ENCODE peak calls at places on chromosomes 5 and 9, in seven cellular contexts. Q is AG04450, L is endodermal cell, G is mesothelial cell of epicardium, R is GM20000, S is bronchial epithelial cell, K is upper lobe of right lung. A is an unnamed sample.

GRCh38 chr5:92222449-92222848 is 839.3 kb upstream of the ARRDC3 start:
- DNase-seq in Q (no peak), L (peak; percentile 61), G (no peak), R (no peak), S (no peak), K (no peak), A (no peak)

GRCh38 chr9:118529210-118529609 is 825.0 kb downstream of the TLR4 start:
- DNase-seq in Q (no peak), L (no peak), G (no peak), R (peak; percentile 6), S (no peak), K (no peak), A (no peak)

GRCh38 chr9:19286634-19287188 is 56.2 kb downstream of the DENND4C start:
- DNase-seq in Q (no peak), L (no peak), G (no peak), R (no peak), S (peak; percentile 67), K (no peak), A (no peak)

GRCh38 chr5:133238426-133239205 is 186.8 kb downstream of the HSPA4 start:
- DNase-seq in Q (no peak), L (no peak), G (no peak), R (no peak), S (no peak), K (peak; percentile 54), A (no peak)

GRCh38 chr5:10675177-10675700 is 85.8 kb downstream of the DAP start:
- DNase-seq in Q (no peak), L (no peak), G (no peak), R (no peak), S (no peak), K (no peak), A (no peak)

GRCh38 chr9:135478858-135479468 is 619 bp upstream of the PPP1R26 start:
- DNase-seq in Q (no peak), L (peak; percentile 73), G (no peak), R (peak; percentile 41), S (no peak), K (peak; percentile 82), A (no peak)

GRCh38 chr9:137318976-137319375 is 16.9 kb upstream of the NRARP start:
- DNase-seq in Q (no peak), L (peak; percentile 82), G (no peak), R (peak; percentile 21), S (no peak), K (no peak), A (no peak)

GRCh38 chr9:96553070-96553469 is 66.6 kb downstream of the CDC14B start:
- DNase-seq in Q (peak; percentile 37), L (no peak), G (no peak), R (no peak), S (peak; percentile 52), K (no peak), A (no peak)

GRCh38 chr5:146624179-146624578 is 108.2 kb upstream of the GPR151 start:
- DNase-seq in Q (no peak), L (no peak), G (no peak), R (no peak), S (peak; percentile 5), K (no peak), A (no peak)

GRCh38 chr5:177546262-177546741 is 8.1 kb downstream of the FAM193B start:
- DNase-seq in Q (peak; percentile 95), L (no peak), G (no peak), R (no peak), S (peak; percentile 100), K (no peak), A (no peak)

GRCh38 chr5:120942551-120942950 is 478.5 kb downstream of the PRR16 start:
- DNase-seq in Q (no peak), L (no peak), G (no peak), R (no peak), S (peak; percentile 6), K (no peak), A (no peak)

GRCh38 chr9:1977026-1977425 is 38.1 kb upstream of the SMARCA2 start:
- DNase-seq in Q (no peak), L (no peak), G (no peak), R (no peak), S (peak; percentile 61), K (no peak), A (no peak)

GRCh38 chr5:173302546-173303155 is 25.6 kb downstream of the STC2 start:
- DNase-seq in Q (no peak), L (peak; percentile 72), G (no peak), R (no peak), S (peak; percentile 78), K (no peak), A (no peak)

DNA sequence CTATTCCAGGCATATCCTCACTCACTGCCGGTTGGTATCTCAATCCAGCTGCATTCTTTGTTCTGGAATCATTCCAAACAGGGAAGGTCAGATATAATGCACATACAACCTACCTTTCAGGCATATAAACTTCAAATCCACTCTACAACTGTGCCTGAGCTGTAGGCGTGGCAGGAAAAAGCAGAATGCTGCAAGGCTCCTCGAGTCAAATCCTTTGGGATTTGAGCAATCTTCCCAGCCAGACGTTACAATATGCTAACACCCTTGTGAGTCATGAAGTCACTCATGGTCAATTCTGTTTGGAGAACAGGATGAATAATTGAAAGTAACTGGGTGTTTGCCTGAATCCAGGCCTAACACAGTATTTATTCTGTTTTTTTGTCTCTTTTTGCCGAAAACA is 294.0 kb downstream of the CWC27 start:
- DNase-seq in Q (peak; percentile 50), L (no peak), G (no peak), R (no peak), S (peak; percentile 96), K (no peak), A (no peak)
- TF ChIP-seq CTCF in Q (no peak), L (no peak), G (no peak), R (no peak), S (no peak), K (no peak), A (no peak)

GRCh38 chr5:132007399-132008162 is 3.9 kb downstream of the ACSL6 start:
- DNase-seq in Q (peak; percentile 37), L (peak; percentile 95), G (peak; percentile 46), R (peak; percentile 84), S (peak; percentile 77), K (peak; percentile 70), A (peak; percentile 93)
- TF ChIP-seq CTCF in Q (peak; percentile 76), L (peak; percentile 86), G (peak; percentile 57), R (peak; percentile 60), S (peak; percentile 83), K (peak; percentile 74), A (peak; percentile 88)

GRCh38 chr5:30041291-30041690 is 1152.2 kb upstream of the CDH6 start:
- DNase-seq in Q (no peak), L (no peak), G (no peak), R (no peak), S (no peak), K (no peak), A (no peak)

GRCh38 chr5:30041831-30042385 is 1151.6 kb upstream of the CDH6 start:
- DNase-seq in Q (no peak), L (peak; percentile 42), G (no peak), R (no peak), S (no peak), K (no peak), A (no peak)

GRCh38 chr5:30040483-30041116 is 1152.9 kb upstream of the CDH6 start:
- DNase-seq in Q (no peak), L (peak; percentile 81), G (no peak), R (peak; percentile 23), S (peak; percentile 4), K (no peak), A (peak; percentile 38)

GRCh38 chr5:30039379-30039778 is 1154.1 kb upstream of the CDH6 start:
- DNase-seq in Q (no peak), L (no peak), G (no peak), R (no peak), S (no peak), K (no peak), A (no peak)

DNA sequence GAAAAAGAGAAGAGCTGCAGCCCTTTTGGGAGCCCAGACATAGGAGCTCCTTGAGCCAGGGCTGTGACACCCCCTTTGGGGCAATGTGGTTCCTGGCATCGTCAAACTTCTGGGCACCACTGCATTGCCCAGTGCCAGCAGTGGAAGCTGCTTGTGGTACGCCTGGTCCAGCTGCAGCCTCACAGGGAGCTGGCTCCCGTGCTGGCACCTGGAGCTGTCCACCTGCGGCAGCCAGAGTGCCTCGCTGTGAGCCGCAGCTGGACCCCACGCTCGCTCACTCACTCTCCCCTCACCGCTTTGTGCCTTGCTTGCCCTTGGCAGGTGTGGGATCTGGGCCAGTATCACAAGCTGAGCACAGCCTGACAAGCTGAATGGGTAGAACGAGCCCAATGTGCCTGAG is 1150.8 kb upstream of the CDH6 start:
- DNase-seq in Q (no peak), L (no peak), G (no peak), R (no peak), S (no peak), K (no peak), A (no peak)
- TF ChIP-seq CTCF in Q (no peak), L (no peak), G (no peak), R (no peak), S (no peak), K (no peak), A (no peak)

GRCh38 chr5:141560141-141560540 is 58.7 kb downstream of the DIAPH1 start:
- DNase-seq in Q (no peak), L (no peak), G (no peak), R (no peak), S (peak; percentile 85), K (no peak), A (no peak)

GRCh38 chr5:141560725-141561483 is 57.9 kb downstream of the DIAPH1 start:
- DNase-seq in Q (peak; percentile 97), L (peak; percentile 93), G (peak; percentile 66), R (no peak), S (peak; percentile 96), K (peak; percentile 71), A (no peak)

GRCh38 chr5:141559481-141559880 is 59.3 kb downstream of the DIAPH1 start:
- DNase-seq in Q (no peak), L (no peak), G (no peak), R (no peak), S (peak; percentile 97), K (no peak), A (no peak)

GRCh38 chr5:141557681-141558136 is 61.1 kb downstream of the DIAPH1 start:
- DNase-seq in Q (peak; percentile 97), L (peak; percentile 92), G (peak; percentile 72), R (peak; percentile 55), S (peak; percentile 99), K (peak; percentile 80), A (peak; percentile 87)

DNA sequence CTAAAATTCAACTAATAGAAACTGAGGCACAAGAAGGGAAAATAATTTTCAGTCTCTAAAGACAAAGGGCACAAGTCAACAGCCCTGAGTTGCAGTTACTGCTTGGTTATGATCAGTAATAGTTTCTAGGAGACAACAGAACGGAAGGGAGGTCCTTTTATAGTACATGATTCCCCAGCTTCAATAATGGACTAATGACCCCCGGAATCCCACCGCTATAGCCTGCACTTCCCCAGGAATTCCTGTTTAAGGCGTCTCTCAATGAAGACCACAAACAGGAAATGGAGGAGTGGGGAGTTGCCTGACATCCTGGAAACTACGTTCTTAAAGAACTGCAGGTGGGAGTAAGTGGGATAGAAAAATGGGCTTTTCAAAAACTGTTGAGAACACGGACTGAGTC is 60.6 kb downstream of the DIAPH1 start:
- DNase-seq in Q (no peak), L (peak; percentile 48), G (no peak), R (no peak), S (peak; percentile 44), K (no peak), A (no peak)
- TF ChIP-seq CTCF in Q (no peak), L (no peak), G (peak; percentile 27), R (no peak), S (no peak), K (no peak), A (peak; percentile 37)

GRCh38 chr5:71600783-71601182 is 13.6 kb downstream of the MCCC2 start:
- DNase-seq in Q (no peak), L (no peak), G (no peak), R (no peak), S (no peak), K (no peak), A (no peak)
- TF ChIP-seq CTCF in Q (no peak), L (no peak), G (no peak), R (no peak), S (no peak), K (no peak), A (no peak)